ENCODE peak calls at places on chromosomes 16 and 17, in seven cellular contexts. F, T, C, H, G, U and V are unnamed samples. For H3K4me1, the result is how much of the 10 kb centered on the place peaks cover.

GRCh38 chr16:17476414-17477259 is 5.9 kb upstream of the XYLT1 start:
- DNase-seq in C (no peak), T (peak), G (peak), F (peak), U (no peak), H (peak), V (peak)

GRCh38 chr17:66746736-66747135 is 88.2 kb upstream of the CACNG5 start:
- DNase-seq in T (no peak), F (no peak), H (no peak), G (no peak), U (no peak), C (no peak), V (no peak)

GRCh38 chr17:56918916-56919315 is 5.1 kb upstream of the TRIM25 start:
- DNase-seq in F (no peak), H (no peak), T (no peak), U (no peak), G (peak), C (no peak), V (no peak)

GRCh38 chr17:2929881-2930533 is 133.4 kb downstream of the OR1D5 start:
- DNase-seq in T (peak), G (peak), H (peak), F (peak), U (no peak), C (peak), V (no peak)

GRCh38 chr17:82330322-82331239 is 3.0 kb downstream of the SECTM1 start:
- DNase-seq in U (no peak), T (peak), F (no peak), C (no peak), H (peak), G (peak), V (peak)

GRCh38 chr17:69447726-69448125 is 33.2 kb downstream of the MAP2K6 start:
- DNase-seq in U (no peak), T (no peak), F (no peak), C (peak), G (no peak), H (no peak), V (no peak)

GRCh38 chr16:30470632-30471007 is 1.9 kb upstream of the ITGAL start:
- DNase-seq in F (no peak), U (no peak), H (no peak), C (no peak), T (no peak), G (no peak), V (no peak)

GRCh38 chr16:72073831-72074230 is 10.8 kb downstream of the HPR start:
- DNase-seq in G (no peak), C (peak), T (no peak), H (no peak), F (peak), U (no peak), V (no peak)

GRCh38 chr17:81866440-81867122 is 4.6 kb downstream of the ARHGDIA start:
- DNase-seq in U (no peak), G (no peak), F (no peak), H (peak), T (no peak), C (no peak), V (no peak)

GRCh38 chr17:75118307-75118706 is 8.5 kb downstream of the ARMC7 start:
- DNase-seq in F (no peak), T (no peak), C (no peak), G (no peak), U (no peak), H (no peak), V (no peak)

GRCh38 chr17:58084317-58084981 is 1.2 kb downstream of the DYNLL2 start:
- DNase-seq in U (peak), T (peak), F (peak), G (peak), C (peak), H (peak), V (peak)

GRCh38 chr17:30246460-30246859 is 11.0 kb upstream of the SLC6A4 start:
- DNase-seq in T (no peak), F (no peak), G (no peak), C (no peak), H (no peak), U (no peak), V (no peak)

GRCh38 chr17:56159764-56160394 is 6.6 kb downstream of the ANKFN1 start:
- DNase-seq in T (peak), U (no peak), G (no peak), F (no peak), C (no peak), H (no peak), V (no peak)

GRCh38 chr16:29729116-29729521 is 16.7 kb downstream of the C16orf54 start:
- DNase-seq in C (peak), U (no peak), H (no peak), T (peak), G (peak), F (no peak), V (peak)

GRCh38 chr17:69434164-69434579 is 19.7 kb downstream of the MAP2K6 start:
- DNase-seq in T (peak), U (no peak), G (peak), H (no peak), F (no peak), C (peak), V (no peak)

GRCh38 chr16:57536306-57537193 is at the start of gene CCDC102A:
- DNase-seq in C (peak), F (no peak), T (peak), H (peak), U (no peak), G (no peak), V (peak)

GRCh38 chr17:42541041-42541833 is 5.2 kb downstream of the NAGLU start:
- DNase-seq in C (no peak), H (no peak), G (no peak), T (no peak), U (no peak), F (no peak), V (no peak)

GRCh38 chr16:71421911-71422310 is 19.9 kb downstream of the TLE7 start:
- DNase-seq in C (no peak), U (no peak), G (peak), T (peak), F (peak), H (peak), V (peak)

GRCh38 chr16:86410529-86410928 is 99.8 kb upstream of the FOXF1 start:
- DNase-seq in T (no peak), U (no peak), F (no peak), C (no peak), G (no peak), H (no peak), V (no peak)

GRCh38 chr17:61158372-61158771 is 241.3 kb upstream of the TBX2 start:
- DNase-seq in F (no peak), H (no peak), G (no peak), T (no peak), C (no peak), U (no peak), V (no peak)

GRCh38 chr17:28370744-28371103 is 617 bp upstream of the VTN start:
- DNase-seq in F (no peak), C (no peak), U (no peak), G (no peak), H (no peak), T (no peak), V (no peak)

GRCh38 chr16:3074860-3075545 is 9.6 kb downstream of the IL32 start:
- DNase-seq in H (peak), F (peak), C (no peak), G (no peak), T (no peak), U (no peak), V (peak)

GRCh38 chr17:78110363-78111011 is 18.1 kb downstream of the TMC6 start:
- DNase-seq in U (no peak), H (no peak), C (no peak), T (no peak), G (no peak), F (no peak), V (no peak)

GRCh38 chr16:71345031-71345430 is 13.5 kb upstream of the CALB2 start:
- DNase-seq in H (no peak), C (no peak), T (no peak), G (no peak), U (no peak), F (no peak), V (no peak)

GRCh38 chr16:67773099-67773498 is 33.3 kb downstream of the RANBP10 start:
- DNase-seq in T (no peak), G (no peak), C (peak), U (no peak), H (no peak), F (peak), V (no peak)

GRCh38 chr16:19680972-19681371 is 37.1 kb downstream of the KNOP1 start:
- DNase-seq in U (no peak), G (no peak), T (no peak), F (no peak), H (no peak), C (no peak), V (no peak)

GRCh38 chr17:58119491-58119890 is 28.7 kb upstream of the OR4D1 start:
- DNase-seq in T (no peak), F (no peak), C (no peak), U (no peak), H (no peak), G (no peak), V (no peak)

GRCh38 chr16:66915041-66915440 is 3.6 kb downstream of the CDH16 start:
- DNase-seq in U (no peak), T (no peak), F (no peak), H (no peak), C (no peak), G (no peak), V (no peak)

GRCh38 chr16:23784811-23785447 is 30.1 kb downstream of the CHP2 start:
- DNase-seq in H (no peak), F (no peak), U (no peak), C (no peak), G (peak), T (no peak), V (no peak)

GRCh38 chr16:53090591-53091507 is 36.1 kb downstream of the CHD9 start:
- DNase-seq in C (peak), G (peak), H (no peak), F (peak), T (no peak), U (peak), V (peak)

GRCh38 chr17:15436399-15437369 is 30.7 kb downstream of the CDRT4 start:
- DNase-seq in T (no peak), U (peak), H (peak), G (no peak), F (peak), C (peak), V (no peak)
- H3K4me3 ChIP-seq in T (no peak), U (no peak), H (no peak), G (no peak), F (no peak), C (no peak), V (no peak)

GRCh38 chr17:62895650-62896301 is 70.3 kb upstream of the TANC2 start:
- DNase-seq in H (no peak), U (no peak), T (no peak), G (peak), F (peak), C (no peak), V (no peak)

GRCh38 chr17:62892870-62893338 is 73.1 kb upstream of the TANC2 start:
- DNase-seq in F (peak), C (peak), U (peak), G (peak), H (no peak), T (no peak), V (no peak)

GRCh38 chr17:62891659-62892058 is 74.4 kb upstream of the TANC2 start:
- DNase-seq in T (no peak), H (no peak), F (no peak), G (no peak), U (no peak), C (no peak), V (no peak)

GRCh38 chr17:62895256-62895649 is 70.8 kb upstream of the TANC2 start:
- DNase-seq in T (no peak), H (no peak), F (no peak), C (no peak), G (no peak), U (no peak), V (no peak)

DNA sequence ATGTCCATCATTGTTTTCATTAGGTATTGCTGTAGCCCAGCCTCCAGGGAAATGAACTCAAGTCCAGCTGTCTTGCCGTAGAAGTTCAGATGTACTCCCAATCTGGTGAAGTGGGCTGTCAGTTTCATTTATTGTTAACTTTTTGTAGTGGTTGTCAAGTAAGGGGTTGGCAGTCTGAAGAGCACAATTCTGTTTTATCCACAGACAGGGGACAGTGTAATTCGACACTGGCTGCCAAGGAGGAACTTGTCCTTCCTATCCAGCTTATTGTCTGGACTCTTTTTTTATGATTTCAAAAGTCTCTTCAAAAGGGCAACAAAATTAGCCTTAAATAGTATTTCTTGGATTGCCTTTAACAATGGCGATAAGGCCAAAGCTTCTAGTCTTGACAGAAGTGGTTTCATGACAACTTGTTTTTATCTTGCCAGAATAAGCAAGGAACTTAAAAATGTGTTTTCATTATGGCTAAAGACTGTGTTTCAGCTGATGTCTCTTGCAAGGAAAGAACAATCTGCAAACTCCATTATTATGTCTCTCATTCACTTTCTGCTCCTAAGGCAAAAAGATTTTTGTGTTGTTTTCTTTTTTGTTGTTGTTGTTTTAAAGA is 73.9 kb upstream of the TANC2 start:
- DNase-seq in U (no peak), F (peak), G (no peak), H (no peak), T (peak), C (no peak), V (no peak)
- H3K4me1 ChIP-seq in U (under half), F (under half), G (under half), H (under half), T (under half), C (under half), V (under half)

GRCh38 chr16:4200000-4200780 is 41.7 kb downstream of the SRL start:
- DNase-seq in T (peak), C (peak), U (peak), G (peak), F (peak), H (peak), V (peak)
- TF ChIP-seq CTCF in T (peak), C (peak), U (peak), G (peak), F (peak), H (peak), V (peak)

DNA sequence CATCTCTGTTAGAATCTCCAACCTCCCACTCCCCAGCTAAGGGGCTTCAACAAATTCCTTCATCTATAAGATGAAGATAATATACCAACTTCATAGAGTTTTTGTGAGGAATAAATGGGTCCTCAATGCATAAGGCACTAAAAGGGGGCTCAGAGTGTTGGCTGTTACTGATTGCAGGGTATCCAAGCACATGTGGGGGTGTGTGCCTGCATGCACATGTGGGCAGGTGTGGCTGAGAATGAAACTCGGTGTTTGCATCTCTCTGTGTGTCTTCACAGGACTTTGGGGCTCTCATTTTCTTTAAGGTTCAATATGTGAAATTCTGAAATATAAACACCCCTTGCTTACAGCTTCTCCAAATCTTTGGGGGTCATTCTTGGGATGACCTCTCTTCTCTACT is 4.1 kb upstream of the PPP1R9B start:
- DNase-seq in H (no peak), U (no peak), F (no peak), G (no peak), C (no peak), T (no peak), V (peak)
- H3K4me3 ChIP-seq in H (no peak), U (no peak), F (no peak), G (no peak), C (no peak), T (no peak), V (peak)

GRCh38 chr17:32517982-32518381 is 31.2 kb downstream of the CDK5R1 start:
- DNase-seq in C (no peak), H (no peak), U (no peak), G (no peak), F (no peak), T (no peak), V (no peak)
- H3K4me1 ChIP-seq in C (under half), H (under half), U (under half), G (under half), F (under half), T (under half), V (under half)